ENCODE peak calls at places on chromosome 2, in eight cellular contexts. O, L, N, Z, F, R, B and J are unnamed samples.

GRCh38 chr2:235030126-235030525 is 78.3 kb downstream of the SH3BP4 start:
- DNase-seq in O (no peak), L (no peak), N (no peak), Z (no peak), F (no peak), R (no peak), B (no peak), J (no peak)

GRCh38 chr2:200408428-200409311 is 101.2 kb downstream of the KCTD18 start:
- DNase-seq in O (peak), L (no peak), N (no peak), Z (no peak), F (no peak), R (no peak), B (no peak), J (no peak)

GRCh38 chr2:239247401-239248245 is 153.2 kb downstream of the HDAC4 start:
- DNase-seq in O (peak), L (peak), N (no peak), Z (no peak), F (no peak), R (peak), B (no peak), J (no peak)

GRCh38 chr2:215461836-215462532 is 26.1 kb upstream of the FN1 start:
- DNase-seq in O (peak), L (no peak), N (no peak), Z (no peak), F (no peak), R (no peak), B (no peak), J (no peak)

GRCh38 chr2:112701092-112701491 is 19.7 kb upstream of the NT5DC4 start:
- DNase-seq in O (no peak), L (no peak), N (no peak), Z (no peak), F (no peak), R (no peak), B (no peak), J (no peak)

GRCh38 chr2:28401411-28401810 is 8.8 kb downstream of the FOSL2 start:
- DNase-seq in O (no peak), L (no peak), N (no peak), Z (no peak), F (no peak), R (no peak), B (no peak), J (no peak)

GRCh38 chr2:65715328-65715727 is 282.9 kb upstream of the SPRED2 start:
- DNase-seq in O (no peak), L (no peak), N (no peak), Z (no peak), F (no peak), R (no peak), B (no peak), J (peak)

GRCh38 chr2:238743243-238744068 is 104.4 kb upstream of the TWIST2 start:
- DNase-seq in O (peak), L (peak), N (no peak), Z (no peak), F (no peak), R (no peak), B (no peak), J (no peak)

GRCh38 chr2:203893823-203894222 is 26.3 kb downstream of the CTLA4 start:
- DNase-seq in O (no peak), L (no peak), N (no peak), Z (no peak), F (no peak), R (no peak), B (no peak), J (no peak)

GRCh38 chr2:11750422-11750821 is 4.0 kb downstream of the LPIN1 start:
- DNase-seq in O (no peak), L (no peak), N (no peak), Z (no peak), F (no peak), R (peak), B (no peak), J (no peak)

GRCh38 chr2:2641541-2642410 is 310.7 kb upstream of the MYT1L start:
- DNase-seq in O (no peak), L (no peak), N (no peak), Z (no peak), F (no peak), R (no peak), B (no peak), J (no peak)

GRCh38 chr2:71609029-71609428 is 155.7 kb downstream of the DYSF start:
- DNase-seq in O (no peak), L (peak), N (no peak), Z (peak), F (no peak), R (no peak), B (no peak), J (no peak)

GRCh38 chr2:237435844-237436590 is 22.1 kb upstream of the COL6A3 start:
- DNase-seq in O (no peak), L (no peak), N (no peak), Z (no peak), F (no peak), R (no peak), B (no peak), J (no peak)

GRCh38 chr2:237623428-237624403 is 3.7 kb upstream of the LRRFIP1 start:
- DNase-seq in O (no peak), L (no peak), N (no peak), Z (no peak), F (no peak), R (no peak), B (no peak), J (no peak)

GRCh38 chr2:49240608-49241007 is 86.3 kb upstream of the FSHR start:
- DNase-seq in O (peak), L (no peak), N (no peak), Z (no peak), F (no peak), R (no peak), B (no peak), J (no peak)

GRCh38 chr2:118227698-118228508 is 139.6 kb downstream of the INSIG2 start:
- DNase-seq in O (no peak), L (no peak), N (no peak), Z (no peak), F (no peak), R (no peak), B (no peak), J (no peak)

GRCh38 chr2:75292826-75293225 is 93.5 kb upstream of the TACR1 start:
- DNase-seq in O (peak), L (no peak), N (no peak), Z (no peak), F (no peak), R (no peak), B (no peak), J (no peak)